ENCODE peak calls at places on chromosomes 3 and 15, in six cellular contexts. R, U, X, K, P and G are unnamed samples. For H3K36me3, the result is how much of the 10 kb centered on the place peaks cover.

GRCh38 chr3:126540342-126540849 is 16.4 kb downstream of the CHST13 start:
- DNase-seq in K (peak), R (peak), X (peak), U (peak), P (no peak), G (peak)

GRCh38 chr3:52188586-52189404 is 9.2 kb upstream of the ALAS1 start:
- DNase-seq in X (no peak), K (no peak), R (peak), P (no peak), U (no peak), G (no peak)

GRCh38 chr15:42359990-42360389 is 689 bp downstream of the CAPN3 start:
- DNase-seq in U (no peak), P (no peak), R (no peak), K (no peak), X (no peak), G (no peak)

GRCh38 chr3:173397161-173398110 is at the start of gene NLGN1:
- DNase-seq in X (no peak), R (peak), K (peak), P (peak), U (no peak), G (peak)

GRCh38 chr15:80567721-80568157 is 127.4 kb upstream of the ABHD17C start:
- DNase-seq in P (peak), U (peak), R (peak), X (peak), K (peak), G (peak)

GRCh38 chr3:148791296-148791695 is 36.3 kb upstream of the CPB1 start:
- DNase-seq in K (peak), X (no peak), R (no peak), U (no peak), P (peak), G (no peak)

GRCh38 chr3:167350245-167350862 is 29.7 kb downstream of the ZBBX start:
- DNase-seq in X (no peak), R (no peak), K (peak), U (peak), P (peak), G (no peak)

GRCh38 chr15:33132722-33133345 is 61.7 kb downstream of the FMN1 start:
- DNase-seq in K (peak), U (peak), P (peak), X (peak), R (no peak), G (peak)

GRCh38 chr3:64440498-64440897 is 215.2 kb upstream of the PRICKLE2 start:
- DNase-seq in X (peak), U (no peak), R (peak), P (no peak), K (no peak), G (peak)

GRCh38 chr3:157530637-157531300 is 27.6 kb upstream of the VEPH1 start:
- DNase-seq in P (no peak), U (no peak), X (no peak), R (no peak), K (no peak), G (no peak)

GRCh38 chr15:63858881-63859280 is 25.1 kb upstream of the HERC1 start:
- DNase-seq in X (peak), U (no peak), R (no peak), K (no peak), P (no peak), G (no peak)

GRCh38 chr15:39774688-39775267 is 7.9 kb downstream of the FSIP1 start:
- DNase-seq in X (no peak), U (no peak), R (no peak), K (peak), P (no peak), G (no peak)

GRCh38 chr15:73822998-73823397 is 50.4 kb upstream of the TBC1D21 start:
- DNase-seq in X (no peak), P (peak), R (no peak), U (no peak), K (no peak), G (no peak)

GRCh38 chr3:195754906-195755305 is 34.1 kb downstream of the MUC20 start:
- DNase-seq in K (no peak), X (no peak), U (no peak), P (no peak), R (no peak), G (no peak)

GRCh38 chr15:75705854-75706681 is 6.6 kb downstream of the CSPG4 start:
- DNase-seq in X (no peak), K (no peak), U (no peak), R (no peak), P (no peak), G (no peak)

GRCh38 chr15:40844543-40844981 is 714 bp downstream of the SPINT1 start:
- DNase-seq in R (no peak), K (no peak), X (no peak), P (peak), U (no peak), G (peak)

GRCh38 chr15:56524915-56525314 is 60.0 kb upstream of the MNS1 start:
- DNase-seq in X (no peak), P (no peak), R (no peak), U (no peak), K (no peak), G (no peak)

DNA sequence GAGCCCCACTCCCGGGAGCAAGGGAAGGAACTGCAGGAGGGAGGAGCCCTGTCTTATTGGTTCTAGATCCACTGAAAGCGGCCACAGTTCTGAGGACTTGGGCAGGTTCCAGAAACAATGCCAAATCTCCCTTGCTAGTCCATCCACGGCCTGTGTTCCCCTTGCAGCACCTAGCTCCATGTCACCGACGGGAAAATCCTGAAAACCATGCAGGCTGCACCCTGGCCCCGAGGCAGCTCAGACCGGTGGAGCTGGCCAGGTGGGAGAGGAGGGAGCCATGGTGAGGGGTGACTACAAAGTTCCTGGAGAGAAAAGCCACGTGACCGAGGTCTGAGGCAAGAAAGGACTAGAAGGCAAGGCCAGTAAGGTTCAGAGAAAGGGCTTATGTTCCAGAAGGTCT is 5.5 kb downstream of the MGLL start:
- DNase-seq in P (no peak), K (no peak), R (no peak), U (no peak), X (peak), G (no peak)
- H3K27ac ChIP-seq in P (no peak), K (no peak), R (no peak), U (peak), X (peak), G (peak)

GRCh38 chr15:52218816-52219215 is 27.6 kb upstream of the GNB5 start:
- DNase-seq in P (no peak), U (no peak), X (no peak), K (no peak), R (no peak), G (no peak)
- H3K36me3 ChIP-seq in P (under half), U (under half), X (under half), K (under half), R (under half), G (under half)

GRCh38 chr15:49904296-49904695 is 214.7 kb downstream of the ATP8B4 start:
- DNase-seq in K (no peak), P (no peak), X (no peak), U (no peak), R (no peak), G (no peak)
- H3K27ac ChIP-seq in K (no peak), P (no peak), X (no peak), U (no peak), R (no peak), G (no peak)

DNA sequence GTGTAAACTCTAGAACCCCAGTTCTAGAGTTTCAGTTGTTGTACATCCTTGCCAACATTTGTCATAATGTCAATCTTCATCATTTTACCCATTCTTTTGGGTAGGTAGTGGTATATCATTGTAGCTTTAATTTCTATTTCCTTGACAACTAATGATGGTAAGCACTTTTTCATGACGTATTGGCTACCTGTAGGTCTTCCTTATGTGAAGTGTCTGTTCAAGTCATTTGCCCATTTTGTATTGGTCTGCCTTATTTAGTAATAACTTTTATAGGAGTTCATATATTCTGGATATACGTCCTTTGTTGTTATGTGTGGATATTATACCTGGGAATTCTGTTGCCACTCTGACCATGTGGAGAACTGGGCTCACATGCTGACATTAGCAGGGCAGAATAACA is 73.8 kb upstream of the ACTC1 start:
- DNase-seq in R (no peak), K (no peak), X (no peak), P (no peak), U (no peak), G (no peak)
- H3K36me3 ChIP-seq in R (under half), K (under half), X (under half), P (under half), U (under half), G (under half)

DNA sequence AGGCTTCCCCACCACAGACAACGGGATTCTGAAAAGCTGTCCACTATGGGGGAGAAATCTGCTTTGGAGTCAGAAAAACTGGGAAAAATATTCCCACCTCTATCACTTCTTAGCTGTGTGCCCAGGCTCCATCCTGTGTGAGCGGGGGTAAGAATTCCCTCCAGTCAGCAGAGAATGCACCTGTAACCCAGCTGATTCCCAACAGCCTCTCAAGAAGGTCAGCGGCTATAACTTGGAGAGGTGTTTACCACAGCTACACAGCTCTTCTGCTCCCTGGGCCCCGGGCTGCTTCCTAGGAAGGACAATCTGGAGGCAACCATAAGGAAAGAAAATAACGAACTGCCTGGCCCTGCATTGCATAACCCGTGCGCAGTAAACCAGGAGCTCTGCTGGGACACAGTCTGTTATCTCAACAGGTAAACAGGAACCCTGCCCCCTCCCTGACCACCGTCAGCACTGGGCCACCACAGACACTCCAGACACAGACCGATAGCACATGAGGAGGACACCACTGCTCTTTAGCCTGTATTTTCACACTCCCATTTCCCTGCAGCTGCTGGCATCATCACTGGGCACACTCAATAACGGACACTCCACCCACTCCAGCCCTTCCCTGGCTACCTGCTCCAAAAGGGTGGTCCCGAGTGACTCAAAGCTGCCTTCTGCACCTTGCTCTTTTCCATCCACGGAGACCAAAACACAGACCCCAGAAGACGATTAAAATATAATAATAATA is 2.1 kb downstream of the RAB43 start:
- DNase-seq in P (no peak), U (no peak), X (peak), R (no peak), K (no peak), G (peak)
- H3K27ac ChIP-seq in P (no peak), U (no peak), X (peak), R (peak), K (no peak), G (peak)

DNA sequence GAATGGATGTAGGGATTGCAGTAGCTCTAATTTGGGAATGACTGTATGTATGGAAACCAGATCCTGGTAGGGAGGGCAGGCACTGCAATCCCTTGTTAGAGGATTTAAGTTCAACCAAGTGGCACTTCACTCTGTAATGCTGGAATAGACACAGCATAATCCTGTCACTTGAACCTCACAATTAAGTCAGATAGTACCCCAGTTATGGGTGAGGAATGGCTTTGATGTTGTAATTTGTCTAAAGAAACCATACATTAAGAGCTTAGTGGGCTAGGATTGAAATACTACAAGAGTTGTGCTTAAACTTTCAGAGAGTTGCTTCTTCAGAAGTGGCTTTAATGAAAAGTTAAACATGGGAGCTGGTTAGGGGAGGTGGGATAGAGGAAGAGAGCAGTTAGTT is 9.3 kb downstream of the RAB7A start:
- DNase-seq in R (no peak), U (no peak), P (no peak), K (no peak), X (no peak), G (no peak)
- H3K36me3 ChIP-seq in R (under half), U (under half), P (under half), K (under half), X (under half), G (under half)